ENCODE peak calls at places on chromosomes 7 and 10, in ten cellular contexts. D, X, J, F, M, L, P, B, C and R are unnamed samples.

GRCh38 chr10:8065651-8066050 is 11.2 kb downstream of the GATA3 start:
- DNase-seq in J (no peak), X (peak), F (peak), L (no peak), C (no peak), P (no peak), D (no peak), M (no peak), B (no peak), R (peak)

GRCh38 chr7:126228356-126229061 is 1024.2 kb downstream of the GRM8 start:
- DNase-seq in P (no peak), L (no peak), B (no peak), C (no peak), M (no peak), J (peak), F (no peak), D (no peak), X (no peak), R (no peak)

GRCh38 chr10:71312840-71313789 is 5.9 kb upstream of the SLC29A3 start:
- DNase-seq in L (no peak), C (peak), F (no peak), P (no peak), D (no peak), J (no peak), X (no peak), M (no peak), B (peak), R (no peak)

GRCh38 chr7:47422631-47423030 is 159.3 kb downstream of the TNS3 start:
- DNase-seq in C (no peak), L (no peak), J (no peak), M (no peak), P (no peak), F (no peak), D (no peak), B (no peak), X (no peak), R (no peak)

GRCh38 chr7:85172530-85172941 is 14.3 kb downstream of the SEMA3D start:
- DNase-seq in B (no peak), L (no peak), P (no peak), C (no peak), F (no peak), M (no peak), J (no peak), D (no peak), X (no peak), R (peak)

GRCh38 chr10:84140036-84140379 is 699 bp downstream of the GHITM start:
- DNase-seq in D (no peak), J (peak), B (no peak), L (no peak), F (peak), X (no peak), P (peak), C (no peak), M (no peak), R (no peak)

GRCh38 chr7:155555116-155555695 is 8.8 kb upstream of the CNPY1 start:
- DNase-seq in X (no peak), J (no peak), F (no peak), D (no peak), C (no peak), B (no peak), M (no peak), P (no peak), L (no peak), R (no peak)

GRCh38 chr7:134835463-134835823 is 56.0 kb downstream of the CALD1 start:
- DNase-seq in M (no peak), B (no peak), F (no peak), C (no peak), X (no peak), L (no peak), P (no peak), D (no peak), J (no peak), R (no peak)

GRCh38 chr10:29424017-29424416 is 135.1 kb downstream of the LYZL1 start:
- DNase-seq in M (no peak), C (no peak), D (no peak), J (no peak), B (no peak), P (no peak), L (no peak), X (no peak), F (no peak), R (no peak)

GRCh38 chr10:22426653-22427052 is 81.4 kb downstream of the SPAG6 start:
- DNase-seq in J (no peak), B (no peak), L (no peak), P (no peak), F (no peak), C (no peak), D (no peak), X (no peak), M (no peak), R (no peak)

GRCh38 chr7:135326636-135327280 is 93.1 kb downstream of the STRA8 start:
- DNase-seq in C (no peak), L (no peak), J (no peak), M (no peak), B (no peak), X (no peak), P (no peak), F (no peak), D (no peak), R (no peak)

GRCh38 chr7:251005-251404 is 39.0 kb upstream of the FOXL3 start:
- DNase-seq in P (no peak), M (no peak), X (no peak), D (no peak), C (no peak), J (no peak), F (no peak), L (no peak), B (no peak), R (no peak)

GRCh38 chr10:112227331-112227961 is 43.9 kb upstream of the GPAM start:
- DNase-seq in M (no peak), C (peak), B (peak), X (no peak), D (no peak), J (no peak), L (no peak), F (peak), P (no peak), R (peak)

DNA sequence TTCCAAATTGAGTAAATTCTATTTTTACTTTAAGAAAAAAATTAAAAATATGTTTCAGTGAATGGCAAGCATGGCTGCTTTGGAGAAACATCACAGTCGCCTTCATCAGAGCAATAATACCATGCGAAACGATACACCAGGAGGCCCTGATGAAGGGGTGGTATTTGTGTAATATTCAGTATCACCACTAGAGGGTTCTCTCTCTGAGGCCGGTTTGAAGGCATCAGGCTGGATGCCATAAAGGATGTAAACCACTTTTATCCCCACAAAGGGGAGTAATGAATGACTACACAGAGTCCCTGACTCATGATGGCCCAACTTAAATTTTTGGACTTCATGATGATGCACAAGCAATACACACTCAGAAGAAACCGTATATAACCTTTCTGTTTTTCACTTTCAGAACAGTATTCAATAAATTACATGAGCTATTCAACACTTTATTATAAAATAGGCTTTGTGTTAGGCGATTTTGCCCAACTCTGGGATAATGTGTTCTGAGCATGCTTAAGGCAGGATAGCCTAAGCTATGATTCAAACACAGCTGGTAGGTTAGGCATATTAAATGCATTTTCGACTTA is 95.5 kb downstream of the PPP1R17 start:
- DNase-seq in F (peak), L (peak), M (no peak), X (peak), C (no peak), D (no peak), B (no peak), P (peak), J (peak), R (peak)
- TF ChIP-seq CTCF in F (peak), L (peak), M (peak), X (peak), C (peak), D (peak), B (peak), P (peak), J (peak), R (peak)

GRCh38 chr10:124152781-124153600 is 59.6 kb upstream of the CHST15 start:
- DNase-seq in X (peak), C (peak), D (no peak), M (no peak), L (peak), F (peak), P (peak), J (no peak), B (peak), R (peak)
- TF ChIP-seq CTCF in X (no peak), C (no peak), D (no peak), M (no peak), L (no peak), F (no peak), P (no peak), J (no peak), B (no peak), R (no peak)

DNA sequence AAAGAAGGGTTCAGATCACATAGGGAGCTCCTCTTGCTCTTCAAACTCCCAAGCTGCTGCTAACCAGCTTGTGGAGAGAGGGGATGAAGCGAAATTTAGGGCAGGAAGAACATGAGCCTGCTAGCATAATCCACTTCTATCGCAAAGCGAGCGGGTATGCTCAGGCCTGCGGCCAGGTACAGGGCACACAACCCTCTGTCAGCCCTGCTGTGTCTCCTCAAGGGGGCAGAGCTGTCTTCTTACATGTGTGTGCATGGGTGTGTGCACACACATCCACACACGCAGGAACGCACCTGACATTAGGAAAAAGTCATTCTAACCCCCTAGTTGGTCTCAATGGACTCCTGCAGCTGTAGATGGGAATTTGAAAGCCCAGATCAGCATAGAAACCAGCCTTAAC is 80.2 kb downstream of the PPP1R3C start:
- DNase-seq in X (no peak), C (no peak), M (no peak), L (peak), B (no peak), D (peak), P (no peak), F (peak), J (peak), R (no peak)
- TF ChIP-seq CTCF in X (no peak), C (no peak), M (no peak), L (peak), B (peak), D (no peak), P (peak), F (peak), J (peak), R (peak)

DNA sequence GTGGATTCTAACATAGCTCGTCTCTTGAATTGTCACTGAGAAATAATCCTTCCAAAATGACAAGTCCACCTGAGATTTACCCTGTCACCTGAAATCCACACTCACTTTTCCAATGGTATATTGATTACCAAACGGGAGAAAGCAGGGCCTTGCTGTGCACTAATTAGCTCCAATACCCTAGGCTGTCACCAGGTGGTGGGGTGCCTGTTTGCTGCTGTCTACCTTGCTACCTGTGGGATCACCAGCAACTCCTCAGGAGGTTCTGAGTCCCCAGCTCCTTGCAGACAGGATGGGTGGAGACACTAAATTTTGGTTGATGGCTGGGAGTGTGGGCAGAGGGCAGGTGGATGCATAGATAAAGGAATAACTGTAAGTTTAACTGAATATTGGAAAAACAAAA is 237.2 kb upstream of the ZNF32 start:
- DNase-seq in M (no peak), D (peak), X (no peak), L (peak), C (no peak), B (no peak), F (no peak), J (peak), P (no peak), R (no peak)
- TF ChIP-seq CTCF in M (no peak), D (peak), X (no peak), L (peak), C (no peak), B (no peak), F (no peak), J (peak), P (no peak), R (no peak)

GRCh38 chr10:63866747-63867140 is 345.5 kb downstream of the REEP3 start:
- DNase-seq in P (peak), D (no peak), B (no peak), X (peak), L (no peak), M (no peak), J (peak), F (peak), C (no peak), R (peak)
- TF ChIP-seq CTCF in P (peak), D (peak), B (no peak), X (peak), L (no peak), M (peak), J (no peak), F (peak), C (no peak), R (no peak)

GRCh38 chr10:120262857-120263547 is 194.0 kb upstream of the PLPP4 start:
- DNase-seq in P (no peak), B (no peak), F (peak), L (no peak), X (peak), J (no peak), M (no peak), C (no peak), D (no peak), R (peak)
- TF ChIP-seq CTCF in P (no peak), B (no peak), F (no peak), L (no peak), X (no peak), J (no peak), M (no peak), C (no peak), D (no peak), R (no peak)

GRCh38 chr7:154429666-154430404 is 377.6 kb downstream of the DPP6 start:
- DNase-seq in C (no peak), M (no peak), D (no peak), F (no peak), J (no peak), L (no peak), B (no peak), X (no peak), P (no peak), R (no peak)

GRCh38 chr7:154430640-154431039 is 378.4 kb downstream of the DPP6 start:
- DNase-seq in L (no peak), D (no peak), C (no peak), X (no peak), B (no peak), F (no peak), J (no peak), P (no peak), M (no peak), R (no peak)

GRCh38 chr7:154427527-154427926 is 375.3 kb downstream of the DPP6 start:
- DNase-seq in B (no peak), F (no peak), M (no peak), C (no peak), X (no peak), J (no peak), L (no peak), P (no peak), D (no peak), R (no peak)

GRCh38 chr7:154433632-154434598 is 381.7 kb downstream of the DPP6 start:
- DNase-seq in J (no peak), L (no peak), X (no peak), P (no peak), D (no peak), F (no peak), M (no peak), C (no peak), B (no peak), R (no peak)

DNA sequence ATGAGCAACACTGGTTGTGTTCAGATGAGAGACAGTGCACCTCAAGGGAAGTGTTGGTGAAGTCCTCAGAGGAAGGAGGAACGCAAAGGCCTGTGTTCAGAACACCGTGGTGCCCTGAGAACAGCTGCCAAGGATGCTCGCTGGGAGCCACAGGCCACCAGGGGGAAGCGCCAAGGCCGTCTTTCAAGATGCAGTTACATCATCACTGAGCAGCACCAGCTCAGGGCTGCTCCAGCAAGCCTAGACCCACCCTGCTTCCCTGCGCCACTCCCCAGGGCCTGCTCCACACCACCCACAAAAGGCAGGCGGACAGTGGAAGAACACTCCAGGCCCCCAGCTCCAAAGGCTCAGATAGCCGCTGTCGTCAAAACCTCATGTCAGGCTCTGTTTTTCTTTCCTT is 378.8 kb downstream of the DPP6 start:
- DNase-seq in L (peak), F (no peak), P (no peak), B (no peak), M (no peak), D (no peak), X (no peak), C (no peak), J (peak), R (no peak)
- TF ChIP-seq CTCF in L (peak), F (no peak), P (no peak), B (no peak), M (no peak), D (no peak), X (no peak), C (no peak), J (no peak), R (no peak)

GRCh38 chr10:130044067-130045061 is 66.3 kb downstream of the C10orf143 start:
- DNase-seq in C (no peak), D (no peak), B (no peak), J (no peak), L (no peak), F (no peak), M (no peak), P (no peak), X (no peak), R (no peak)
- TF ChIP-seq CTCF in C (no peak), D (no peak), B (no peak), J (no peak), L (no peak), F (no peak), M (no peak), P (no peak), X (no peak), R (no peak)